ENCODE peak calls at places on chromosomes 6 and 20, in eight cellular contexts. One of them, this sample, is unnamed.

GRCh38 chr6:136956590-136957573 is 34.8 kb downstream of the SLC35D3 start:
- DNase-seq in activated T-helper 1 cell treated with anti-CD3 and anti-CD28 coated beads, Interleukin-2, amount 50 U/mL, for 16 hours: no peak
- DNase-seq in left lung: no peak
- DNase-seq in occipital lobe: no peak
- DNase-seq in EL: no peak
- DNase-seq in PC-9: no peak
- DNase-seq in transverse colon: no peak
- DNase-seq in EH: peak
- DNase-seq in this sample: peak

GRCh38 chr20:10594286-10594868 is 79.4 kb downstream of the JAG1 start:
- DNase-seq in activated T-helper 1 cell treated with anti-CD3 and anti-CD28 coated beads, Interleukin-2, amount 50 U/mL, for 16 hours: no peak
- DNase-seq in left lung: no peak
- DNase-seq in occipital lobe: no peak
- DNase-seq in EL: no peak
- DNase-seq in PC-9: no peak
- DNase-seq in transverse colon: no peak
- DNase-seq in EH: no peak
- DNase-seq in this sample: no peak

GRCh38 chr6:116462516-116462915 is 1.3 kb downstream of the CALHM6 start:
- DNase-seq in activated T-helper 1 cell treated with anti-CD3 and anti-CD28 coated beads, Interleukin-2, amount 50 U/mL, for 16 hours: no peak
- DNase-seq in left lung: no peak
- DNase-seq in occipital lobe: no peak
- DNase-seq in EL: no peak
- DNase-seq in PC-9: no peak
- DNase-seq in transverse colon: no peak
- DNase-seq in EH: no peak
- DNase-seq in this sample: no peak

GRCh38 chr6:36953931-36954261 is 642 bp upstream of the PI16 start:
- DNase-seq in activated T-helper 1 cell treated with anti-CD3 and anti-CD28 coated beads, Interleukin-2, amount 50 U/mL, for 16 hours: no peak
- DNase-seq in left lung: no peak
- DNase-seq in occipital lobe: no peak
- DNase-seq in EL: no peak
- DNase-seq in PC-9: no peak
- DNase-seq in transverse colon: no peak
- DNase-seq in EH: no peak
- DNase-seq in this sample: no peak

GRCh38 chr6:53301801-53302537 is 46.8 kb downstream of the ELOVL5 start:
- DNase-seq in activated T-helper 1 cell treated with anti-CD3 and anti-CD28 coated beads, Interleukin-2, amount 50 U/mL, for 16 hours: no peak
- DNase-seq in left lung: no peak
- DNase-seq in occipital lobe: no peak
- DNase-seq in EL: no peak
- DNase-seq in PC-9: no peak
- DNase-seq in transverse colon: no peak
- DNase-seq in EH: no peak
- DNase-seq in this sample: no peak

GRCh38 chr20:4973330-4974097 is 27.8 kb downstream of the SLC23A2 start:
- DNase-seq in activated T-helper 1 cell treated with anti-CD3 and anti-CD28 coated beads, Interleukin-2, amount 50 U/mL, for 16 hours: no peak
- DNase-seq in left lung: no peak
- DNase-seq in occipital lobe: no peak
- DNase-seq in EL: peak
- DNase-seq in PC-9: no peak
- DNase-seq in transverse colon: peak
- DNase-seq in EH: peak
- DNase-seq in this sample: peak

GRCh38 chr6:72788188-72788587 is 166.3 kb downstream of the KCNQ5 start:
- DNase-seq in activated T-helper 1 cell treated with anti-CD3 and anti-CD28 coated beads, Interleukin-2, amount 50 U/mL, for 16 hours: no peak
- DNase-seq in left lung: no peak
- DNase-seq in occipital lobe: no peak
- DNase-seq in EL: peak
- DNase-seq in PC-9: peak
- DNase-seq in transverse colon: no peak
- DNase-seq in EH: peak
- DNase-seq in this sample: peak

GRCh38 chr20:843908-844307 is 10.4 kb downstream of the FAM110A start:
- DNase-seq in activated T-helper 1 cell treated with anti-CD3 and anti-CD28 coated beads, Interleukin-2, amount 50 U/mL, for 16 hours: no peak
- DNase-seq in left lung: no peak
- DNase-seq in occipital lobe: no peak
- DNase-seq in EL: no peak
- DNase-seq in PC-9: no peak
- DNase-seq in transverse colon: peak
- DNase-seq in EH: no peak
- DNase-seq in this sample: no peak

GRCh38 chr6:167485186-167485978 is 160.5 kb downstream of the TTLL2 start:
- DNase-seq in activated T-helper 1 cell treated with anti-CD3 and anti-CD28 coated beads, Interleukin-2, amount 50 U/mL, for 16 hours: no peak
- DNase-seq in left lung: no peak
- DNase-seq in occipital lobe: no peak
- DNase-seq in EL: no peak
- DNase-seq in PC-9: no peak
- DNase-seq in transverse colon: no peak
- DNase-seq in EH: no peak
- DNase-seq in this sample: peak

GRCh38 chr6:40251609-40252008 is 317.3 kb upstream of the MOCS1 start:
- DNase-seq in activated T-helper 1 cell treated with anti-CD3 and anti-CD28 coated beads, Interleukin-2, amount 50 U/mL, for 16 hours: no peak
- DNase-seq in left lung: no peak
- DNase-seq in occipital lobe: no peak
- DNase-seq in EL: no peak
- DNase-seq in PC-9: no peak
- DNase-seq in transverse colon: peak
- DNase-seq in EH: no peak
- DNase-seq in this sample: no peak

GRCh38 chr6:76839505-76839904 is 623.8 kb downstream of the HTR1B start:
- DNase-seq in activated T-helper 1 cell treated with anti-CD3 and anti-CD28 coated beads, Interleukin-2, amount 50 U/mL, for 16 hours: no peak
- DNase-seq in left lung: no peak
- DNase-seq in occipital lobe: no peak
- DNase-seq in EL: no peak
- DNase-seq in PC-9: no peak
- DNase-seq in transverse colon: no peak
- DNase-seq in EH: no peak
- DNase-seq in this sample: no peak

This sample was measured in cardiac fibroblast.